ENCODE peak calls at places on chromosomes 1 and 21, in ten cellular contexts. One of them, this sample, is unnamed. For H3K4me1, the result is how much of the 10 kb centered on the place peaks cover.

GRCh38 chr1:114026797-114027196 is 47.5 kb downstream of the OLFML3 start:
- DNase-seq in transverse colon: no peak
- DNase-seq in stomach: no peak
- DNase-seq in GM23338: no peak
- DNase-seq in breast epithelium: no peak
- DNase-seq in prostate gland: no peak
- DNase-seq in suprapubic skin: no peak
- DNase-seq in sigmoid colon: no peak
- DNase-seq in SK-N-SH: no peak
- DNase-seq in HepG2: no peak
- DNase-seq in this sample: no peak

GRCh38 chr1:61588736-61589381 is 136.1 kb downstream of the TM2D1 start:
- DNase-seq in transverse colon: peak
- DNase-seq in stomach: peak
- DNase-seq in GM23338: peak
- DNase-seq in breast epithelium: no peak
- DNase-seq in prostate gland: peak
- DNase-seq in suprapubic skin: no peak
- DNase-seq in sigmoid colon: no peak
- DNase-seq in SK-N-SH: peak
- DNase-seq in HepG2: peak
- DNase-seq in this sample: no peak

GRCh38 chr1:248758352-248758751 is 2.8 kb upstream of the LYPD8 start:
- DNase-seq in transverse colon: no peak
- DNase-seq in stomach: no peak
- DNase-seq in GM23338: no peak
- DNase-seq in breast epithelium: no peak
- DNase-seq in prostate gland: no peak
- DNase-seq in suprapubic skin: no peak
- DNase-seq in sigmoid colon: no peak
- DNase-seq in SK-N-SH: no peak
- DNase-seq in HepG2: no peak
- DNase-seq in this sample: peak

GRCh38 chr1:59638172-59638800 is 176.5 kb upstream of the HOOK1 start:
- DNase-seq in transverse colon: no peak
- DNase-seq in stomach: no peak
- DNase-seq in GM23338: peak
- DNase-seq in breast epithelium: no peak
- DNase-seq in prostate gland: no peak
- DNase-seq in suprapubic skin: no peak
- DNase-seq in sigmoid colon: no peak
- DNase-seq in SK-N-SH: peak
- DNase-seq in HepG2: peak
- DNase-seq in this sample: no peak

GRCh38 chr21:42360317-42360716 is 6.0 kb downstream of the TFF1 start:
- DNase-seq in transverse colon: no peak
- DNase-seq in stomach: no peak
- DNase-seq in GM23338: peak
- DNase-seq in breast epithelium: no peak
- DNase-seq in prostate gland: no peak
- DNase-seq in suprapubic skin: no peak
- DNase-seq in sigmoid colon: no peak
- DNase-seq in SK-N-SH: no peak
- DNase-seq in HepG2: peak
- DNase-seq in this sample: no peak

GRCh38 chr21:21003701-21004100 is 5.5 kb downstream of the NCAM2 start:
- DNase-seq in transverse colon: no peak
- DNase-seq in stomach: no peak
- DNase-seq in GM23338: peak
- DNase-seq in breast epithelium: no peak
- DNase-seq in prostate gland: no peak
- DNase-seq in suprapubic skin: no peak
- DNase-seq in sigmoid colon: no peak
- DNase-seq in SK-N-SH: peak
- DNase-seq in HepG2: peak
- DNase-seq in this sample: no peak

GRCh38 chr1:88946845-88947244 is 45.6 kb downstream of the KYAT3 start:
- DNase-seq in transverse colon: no peak
- DNase-seq in stomach: no peak
- DNase-seq in GM23338: no peak
- DNase-seq in breast epithelium: no peak
- DNase-seq in prostate gland: no peak
- DNase-seq in suprapubic skin: no peak
- DNase-seq in sigmoid colon: no peak
- DNase-seq in SK-N-SH: no peak
- DNase-seq in HepG2: no peak
- DNase-seq in this sample: no peak

GRCh38 chr1:30378991-30379581 is 344.3 kb downstream of the MATN1 start:
- DNase-seq in transverse colon: no peak
- DNase-seq in stomach: peak
- DNase-seq in GM23338: no peak
- DNase-seq in breast epithelium: peak
- DNase-seq in prostate gland: no peak
- DNase-seq in suprapubic skin: peak
- DNase-seq in sigmoid colon: peak
- DNase-seq in SK-N-SH: peak
- DNase-seq in HepG2: peak
- DNase-seq in this sample: no peak

GRCh38 chr1:215704089-215704860 is 137.2 kb downstream of the KCTD3 start:
- DNase-seq in transverse colon: no peak
- DNase-seq in stomach: no peak
- DNase-seq in GM23338: no peak
- DNase-seq in breast epithelium: no peak
- DNase-seq in prostate gland: no peak
- DNase-seq in suprapubic skin: no peak
- DNase-seq in sigmoid colon: no peak
- DNase-seq in SK-N-SH: no peak
- DNase-seq in HepG2: no peak
- DNase-seq in this sample: no peak

GRCh38 chr1:238991730-238992490 is 394.5 kb upstream of the CHRM3 start:
- DNase-seq in transverse colon: no peak
- DNase-seq in stomach: no peak
- DNase-seq in GM23338: no peak
- DNase-seq in breast epithelium: no peak
- DNase-seq in prostate gland: no peak
- DNase-seq in suprapubic skin: no peak
- DNase-seq in sigmoid colon: no peak
- DNase-seq in SK-N-SH: peak
- DNase-seq in HepG2: no peak
- DNase-seq in this sample: no peak

GRCh38 chr1:26221094-26221493 is 12.9 kb upstream of the CEP85 start:
- DNase-seq in transverse colon: no peak
- DNase-seq in stomach: no peak
- DNase-seq in GM23338: no peak
- DNase-seq in breast epithelium: no peak
- DNase-seq in prostate gland: no peak
- DNase-seq in suprapubic skin: peak
- DNase-seq in sigmoid colon: no peak
- DNase-seq in SK-N-SH: no peak
- DNase-seq in HepG2: no peak
- DNase-seq in this sample: no peak

GRCh38 chr1:26218906-26219494 is 15.0 kb upstream of the CEP85 start:
- DNase-seq in transverse colon: peak
- DNase-seq in stomach: peak
- DNase-seq in GM23338: no peak
- DNase-seq in breast epithelium: no peak
- DNase-seq in prostate gland: no peak
- DNase-seq in suprapubic skin: no peak
- DNase-seq in sigmoid colon: peak
- DNase-seq in SK-N-SH: no peak
- DNase-seq in HepG2: no peak
- DNase-seq in this sample: no peak

GRCh38 chr1:26220199-26220912 is 13.6 kb upstream of the CEP85 start:
- DNase-seq in transverse colon: no peak
- DNase-seq in stomach: no peak
- DNase-seq in GM23338: peak
- DNase-seq in breast epithelium: no peak
- DNase-seq in prostate gland: no peak
- DNase-seq in suprapubic skin: no peak
- DNase-seq in sigmoid colon: peak
- DNase-seq in SK-N-SH: no peak
- DNase-seq in HepG2: no peak
- DNase-seq in this sample: no peak

GRCh38 chr1:26225033-26225831 is 8.8 kb upstream of the CEP85 start:
- DNase-seq in transverse colon: peak
- DNase-seq in stomach: peak
- DNase-seq in GM23338: peak
- DNase-seq in breast epithelium: peak
- DNase-seq in prostate gland: peak
- DNase-seq in suprapubic skin: no peak
- DNase-seq in sigmoid colon: peak
- DNase-seq in SK-N-SH: peak
- DNase-seq in HepG2: peak
- DNase-seq in this sample: no peak

DNA sequence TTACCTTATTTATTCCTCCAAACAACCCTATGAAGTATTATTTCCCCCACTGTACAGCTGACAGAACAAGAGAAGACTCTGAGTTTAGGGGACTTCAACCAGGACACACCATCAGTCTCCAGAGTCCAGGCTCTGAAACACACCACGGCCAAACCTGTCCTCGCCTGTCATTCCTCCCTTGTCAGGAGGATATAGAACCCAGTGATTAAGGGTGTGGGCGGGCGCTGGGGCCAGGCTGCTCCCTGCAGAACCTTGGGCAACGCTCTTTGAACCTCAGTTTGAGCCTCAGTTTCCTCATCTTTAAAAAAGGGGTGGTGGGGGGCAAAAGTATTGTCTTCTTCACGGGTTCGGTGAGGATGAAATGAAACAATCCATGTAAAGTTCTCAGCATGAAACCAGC is 9.4 kb upstream of the CEP85 start:
- DNase-seq in transverse colon: no peak
- DNase-seq in stomach: no peak
- DNase-seq in GM23338: no peak
- DNase-seq in breast epithelium: no peak
- DNase-seq in prostate gland: no peak
- DNase-seq in suprapubic skin: no peak
- DNase-seq in sigmoid colon: peak
- DNase-seq in SK-N-SH: no peak
- DNase-seq in HepG2: no peak
- DNase-seq in this sample: no peak
- H3K27ac ChIP-seq in transverse colon: no peak
- H3K27ac ChIP-seq in stomach: peak
- H3K27ac ChIP-seq in GM23338: no peak
- H3K27ac ChIP-seq in breast epithelium: no peak
- H3K27ac ChIP-seq in prostate gland: no peak
- H3K27ac ChIP-seq in suprapubic skin: no peak
- H3K27ac ChIP-seq in sigmoid colon: no peak
- H3K27ac ChIP-seq in SK-N-SH: no peak
- H3K27ac ChIP-seq in HepG2: no peak
- H3K27ac ChIP-seq in this sample: no peak

DNA sequence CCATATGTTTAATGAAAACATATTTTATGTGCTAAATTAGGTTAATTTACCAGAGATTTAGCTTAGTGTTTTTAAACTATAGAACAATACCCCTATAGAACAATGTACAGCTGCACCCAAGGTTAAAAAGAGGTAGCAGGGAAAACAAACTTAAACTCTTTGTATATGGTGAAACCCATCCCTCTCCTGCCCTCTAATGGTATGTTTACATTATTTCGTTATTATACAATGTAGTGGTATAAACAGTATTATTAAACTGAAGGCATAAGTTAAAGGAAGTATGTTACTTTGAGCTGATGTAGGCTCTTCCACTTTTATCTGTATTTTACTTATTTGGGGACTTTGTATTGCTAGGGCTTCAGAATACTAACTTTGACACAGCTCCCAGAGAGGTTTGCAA is 16.7 kb upstream of the ZYG11A start:
- DNase-seq in transverse colon: no peak
- DNase-seq in stomach: no peak
- DNase-seq in GM23338: peak
- DNase-seq in breast epithelium: no peak
- DNase-seq in prostate gland: no peak
- DNase-seq in suprapubic skin: no peak
- DNase-seq in sigmoid colon: no peak
- DNase-seq in SK-N-SH: no peak
- DNase-seq in HepG2: no peak
- DNase-seq in this sample: no peak
- TF ChIP-seq POLR2AphosphoS5 in transverse colon: no peak
- TF ChIP-seq POLR2AphosphoS5 in stomach: no peak
- TF ChIP-seq POLR2AphosphoS5 in GM23338: no peak
- TF ChIP-seq POLR2AphosphoS5 in breast epithelium: no peak
- TF ChIP-seq POLR2AphosphoS5 in prostate gland: no peak
- TF ChIP-seq POLR2AphosphoS5 in suprapubic skin: no peak
- TF ChIP-seq POLR2AphosphoS5 in sigmoid colon: no peak
- TF ChIP-seq POLR2AphosphoS5 in SK-N-SH: no peak
- TF ChIP-seq POLR2AphosphoS5 in HepG2: no peak
- TF ChIP-seq POLR2AphosphoS5 in this sample: no peak

GRCh38 chr1:41500781-41501518 is 16.5 kb upstream of the EDN2 start:
- DNase-seq in transverse colon: no peak
- DNase-seq in stomach: no peak
- DNase-seq in GM23338: no peak
- DNase-seq in breast epithelium: no peak
- DNase-seq in prostate gland: no peak
- DNase-seq in suprapubic skin: no peak
- DNase-seq in sigmoid colon: no peak
- DNase-seq in SK-N-SH: no peak
- DNase-seq in HepG2: peak
- DNase-seq in this sample: no peak

GRCh38 chr1:41500378-41500777 is 15.9 kb upstream of the EDN2 start:
- DNase-seq in transverse colon: peak
- DNase-seq in stomach: peak
- DNase-seq in GM23338: no peak
- DNase-seq in breast epithelium: peak
- DNase-seq in prostate gland: peak
- DNase-seq in suprapubic skin: no peak
- DNase-seq in sigmoid colon: peak
- DNase-seq in SK-N-SH: no peak
- DNase-seq in HepG2: no peak
- DNase-seq in this sample: no peak

GRCh38 chr1:41502912-41503311 is 18.4 kb upstream of the EDN2 start:
- DNase-seq in transverse colon: no peak
- DNase-seq in stomach: no peak
- DNase-seq in GM23338: no peak
- DNase-seq in breast epithelium: no peak
- DNase-seq in prostate gland: no peak
- DNase-seq in suprapubic skin: no peak
- DNase-seq in sigmoid colon: no peak
- DNase-seq in SK-N-SH: peak
- DNase-seq in HepG2: no peak
- DNase-seq in this sample: no peak

GRCh38 chr1:41499591-41499990 is 15.1 kb upstream of the EDN2 start:
- DNase-seq in transverse colon: no peak
- DNase-seq in stomach: no peak
- DNase-seq in GM23338: no peak
- DNase-seq in breast epithelium: no peak
- DNase-seq in prostate gland: no peak
- DNase-seq in suprapubic skin: no peak
- DNase-seq in sigmoid colon: no peak
- DNase-seq in SK-N-SH: no peak
- DNase-seq in HepG2: no peak
- DNase-seq in this sample: no peak

GRCh38 chr1:41501581-41501980 is 17.1 kb upstream of the EDN2 start:
- DNase-seq in transverse colon: peak
- DNase-seq in stomach: peak
- DNase-seq in GM23338: no peak
- DNase-seq in breast epithelium: no peak
- DNase-seq in prostate gland: peak
- DNase-seq in suprapubic skin: no peak
- DNase-seq in sigmoid colon: no peak
- DNase-seq in SK-N-SH: no peak
- DNase-seq in HepG2: no peak
- DNase-seq in this sample: no peak
- H3K4me1 ChIP-seq in transverse colon: under half
- H3K4me1 ChIP-seq in stomach: half or more
- H3K4me1 ChIP-seq in GM23338: under half
- H3K4me1 ChIP-seq in breast epithelium: under half
- H3K4me1 ChIP-seq in prostate gland: under half
- H3K4me1 ChIP-seq in suprapubic skin: half or more
- H3K4me1 ChIP-seq in sigmoid colon: under half
- H3K4me1 ChIP-seq in SK-N-SH: half or more
- H3K4me1 ChIP-seq in HepG2: under half
- H3K4me1 ChIP-seq in this sample: half or more

GRCh38 chr1:203144661-203145060 is 17.1 kb downstream of the ADORA1 start:
- DNase-seq in transverse colon: no peak
- DNase-seq in stomach: no peak
- DNase-seq in GM23338: no peak
- DNase-seq in breast epithelium: no peak
- DNase-seq in prostate gland: no peak
- DNase-seq in suprapubic skin: no peak
- DNase-seq in sigmoid colon: no peak
- DNase-seq in SK-N-SH: no peak
- DNase-seq in HepG2: peak
- DNase-seq in this sample: no peak
- H3K27ac ChIP-seq in transverse colon: no peak
- H3K27ac ChIP-seq in stomach: no peak
- H3K27ac ChIP-seq in GM23338: no peak
- H3K27ac ChIP-seq in breast epithelium: peak
- H3K27ac ChIP-seq in prostate gland: no peak
- H3K27ac ChIP-seq in suprapubic skin: peak
- H3K27ac ChIP-seq in sigmoid colon: no peak
- H3K27ac ChIP-seq in SK-N-SH: no peak
- H3K27ac ChIP-seq in HepG2: no peak
- H3K27ac ChIP-seq in this sample: no peak